ENCODE peak calls at places on chromosome X, in five cellular contexts. F, T, B, O and L are unnamed samples.

GRCh38 chrX:11375614-11376119 is 82.5 kb downstream of the AMELX start:
- DNase-seq in O (no peak), F (no peak), T (no peak), B (no peak), L (no peak)

GRCh38 chrX:40209951-40210617 is 112.3 kb upstream of the BCOR start:
- DNase-seq in O (no peak), B (no peak), F (no peak), T (no peak), L (no peak)

GRCh38 chrX:98057176-98057575 is 1173.5 kb downstream of the RPA4 start:
- DNase-seq in F (no peak), O (no peak), T (no peak), B (no peak), L (no peak)

GRCh38 chrX:28487818-28488217 is 99.4 kb upstream of the IL1RAPL1 start:
- DNase-seq in O (no peak), T (no peak), B (no peak), F (no peak), L (no peak)

GRCh38 chrX:111568356-111568755 is 56.9 kb downstream of the SERTM2 start:
- DNase-seq in O (no peak), T (peak; percentile 2), F (no peak), B (no peak), L (no peak)

GRCh38 chrX:43707812-43708548 is 51.9 kb downstream of the MAOA start:
- DNase-seq in B (no peak), F (no peak), T (no peak), O (no peak), L (no peak)

GRCh38 chrX:64187762-64188150 is 17.8 kb downstream of the AMER1 start:
- DNase-seq in O (no peak), B (no peak), F (no peak), T (no peak), L (no peak)

GRCh38 chrX:15497865-15498264 is 2.7 kb upstream of the BMX start:
- DNase-seq in T (peak; percentile 19), B (no peak), O (peak; percentile 21), F (peak; percentile 25), L (peak; percentile 65)

GRCh38 chrX:1928805-1929204 is 313.9 kb downstream of the ASMT start:
- DNase-seq in O (no peak), F (no peak), B (no peak), T (no peak), L (no peak)

GRCh38 chrX:150364347-150365050 is 1.4 kb downstream of the MAMLD1 start:
- DNase-seq in T (no peak), F (peak; percentile 12), B (no peak), O (peak; percentile 27), L (peak; percentile 2)

GRCh38 chrX:68912113-68912980 is 83.5 kb downstream of the EFNB1 start:
- DNase-seq in T (no peak), B (no peak), F (no peak), O (no peak), L (no peak)

GRCh38 chrX:113195949-113196348 is 355.3 kb upstream of the AMOT start:
- DNase-seq in T (no peak), B (no peak), F (no peak), O (no peak), L (no peak)

GRCh38 chrX:143500751-143501150 is 16.5 kb downstream of the SPANXN3 start:
- DNase-seq in B (no peak), O (no peak), T (peak; percentile 4), F (no peak), L (peak; percentile 13)

GRCh38 chrX:15988661-15989603 is 134.3 kb upstream of the AP1S2 start:
- DNase-seq in B (no peak), T (peak; percentile 31), F (no peak), O (peak; percentile 36), L (no peak)

GRCh38 chrX:104370089-104370488 is 115.4 kb upstream of the ESX1 start:
- DNase-seq in O (no peak), T (no peak), F (no peak), B (no peak), L (no peak)

GRCh38 chrX:12890467-12890866 is 16.0 kb upstream of the TLR8 start:
- DNase-seq in T (no peak), B (no peak), O (no peak), F (no peak), L (no peak)